ENCODE peak calls at places on chromosomes 4 and X, in five cellular contexts. P is CD4-positive, CD25-positive, alpha-beta regulatory T cell; E is thoracic aorta; L is iPS-NIHi11; U is SHP77 treated with DMSO at 0.1 percent for 48 hours. J is an unnamed sample.

GRCh38 chr4:166527500-166527899 is 654.5 kb downstream of the TLL1 start:
- DNase-seq in P (no peak), E (no peak), L (no peak), U (no peak), J (no peak)

GRCh38 chrX:39815621-39816020 is 282.1 kb downstream of the BCOR start:
- DNase-seq in P (no peak), E (no peak), L (peak), U (no peak), J (no peak)

GRCh38 chr4:185115827-185116232 is 27.2 kb upstream of the SLC25A4 start:
- DNase-seq in P (no peak), E (no peak), L (peak), U (peak), J (peak)

GRCh38 chr4:146222313-146222712 is 8.0 kb downstream of the REELD1 start:
- DNase-seq in P (no peak), E (no peak), L (no peak), U (no peak), J (no peak)

GRCh38 chr4:15370296-15370695 is 57.5 kb upstream of the C1QTNF7 start:
- DNase-seq in P (no peak), E (no peak), L (no peak), U (no peak), J (no peak)

GRCh38 chrX:104877504-104877903 is 311.5 kb downstream of the IL1RAPL2 start:
- DNase-seq in P (no peak), E (no peak), L (no peak), U (no peak), J (no peak)

GRCh38 chrX:107565916-107566602 is 62.3 kb upstream of the PRPS1 start:
- DNase-seq in P (no peak), E (no peak), L (peak), U (no peak), J (peak)

GRCh38 chrX:140163376-140164159 is 198.2 kb upstream of the CXorf66 start:
- DNase-seq in P (no peak), E (no peak), L (no peak), U (no peak), J (no peak)

GRCh38 chrX:154594491-154594890 is 9.6 kb downstream of the CTAG1A start:
- DNase-seq in P (no peak), E (no peak), L (no peak), U (no peak), J (no peak)

GRCh38 chr4:170259631-170260153 is 169.9 kb upstream of the AADAT start:
- DNase-seq in P (no peak), E (peak), L (peak), U (peak), J (peak)

GRCh38 chr4:150722908-150723362 is 141.0 kb downstream of the MAB21L2 start:
- DNase-seq in P (no peak), E (peak), L (no peak), U (no peak), J (no peak)

GRCh38 chrX:72295745-72296144 is 10.0 kb downstream of the CITED1 start:
- DNase-seq in P (no peak), E (no peak), L (no peak), U (no peak), J (no peak)